ENCODE peak calls at places on chromosomes 2 and 18, in nine cellular contexts. K is K562, O is left ventricle myocardium inferior, Y is prostate gland, M is stomach, C is HCT116, A is transverse colon, T is tibial artery, R is hepatocyte. L is an unnamed sample.

GRCh38 chr2:84676295-84676694 is 160.0 kb downstream of the DNAH6 start:
- DNase-seq in Y (no peak), A (no peak), C (no peak), M (no peak), R (no peak), O (no peak), T (no peak), K (no peak), L (no peak)

GRCh38 chr2:53508667-53509066 is 258.9 kb upstream of the CHAC2 start:
- DNase-seq in T (no peak), M (no peak), C (no peak), Y (no peak), R (no peak), K (peak; percentile 11), A (no peak), O (no peak), L (no peak)

GRCh38 chr2:164275659-164276058 is 345.6 kb downstream of the GRB14 start:
- DNase-seq in M (no peak), T (no peak), C (no peak), A (no peak), R (no peak), O (no peak), Y (no peak), K (no peak), L (no peak)

GRCh38 chr18:10776493-10776892 is 250.7 kb downstream of the NAPG start:
- DNase-seq in Y (no peak), T (no peak), R (no peak), K (no peak), A (no peak), O (peak; percentile 36), C (no peak), M (no peak), L (peak; percentile 11)

GRCh38 chr2:174681983-174682577 is 82.2 kb downstream of the CHRNA1 start:
- DNase-seq in R (peak; percentile 51), K (no peak), C (no peak), M (peak; percentile 35), O (peak; percentile 53), A (peak; percentile 31), Y (no peak), T (peak; percentile 47), L (no peak)

GRCh38 chr2:226579519-226579918 is 220.1 kb downstream of the IRS1 start:
- DNase-seq in M (no peak), K (no peak), A (no peak), O (no peak), T (no peak), R (no peak), C (no peak), Y (no peak), L (no peak)

GRCh38 chr2:72035518-72036172 is 112.0 kb downstream of the CYP26B1 start:
- DNase-seq in A (no peak), T (no peak), O (no peak), C (no peak), K (peak; percentile 27), Y (no peak), R (no peak), M (no peak), L (no peak)

GRCh38 chr2:138086556-138086955 is 122.3 kb downstream of the HNMT start:
- DNase-seq in A (no peak), T (no peak), C (no peak), R (no peak), M (no peak), Y (no peak), O (no peak), K (no peak), L (no peak)

GRCh38 chr2:11097988-11098387 is 57.3 kb upstream of the SLC66A3 start:
- DNase-seq in A (no peak), Y (no peak), C (no peak), M (no peak), O (no peak), R (no peak), K (no peak), T (no peak), L (no peak)

GRCh38 chr2:11101430-11101829 is 53.8 kb upstream of the SLC66A3 start:
- DNase-seq in R (no peak), T (no peak), A (no peak), Y (no peak), C (no peak), O (no peak), K (no peak), M (no peak), L (no peak)

GRCh38 chr2:11100976-11101375 is 54.3 kb upstream of the SLC66A3 start:
- DNase-seq in R (no peak), T (no peak), O (no peak), C (no peak), K (no peak), Y (no peak), A (no peak), M (no peak), L (no peak)

GRCh38 chr2:11100130-11100529 is 55.1 kb upstream of the SLC66A3 start:
- DNase-seq in R (no peak), M (no peak), C (no peak), T (no peak), A (no peak), O (no peak), Y (no peak), K (no peak), L (no peak)

DNA sequence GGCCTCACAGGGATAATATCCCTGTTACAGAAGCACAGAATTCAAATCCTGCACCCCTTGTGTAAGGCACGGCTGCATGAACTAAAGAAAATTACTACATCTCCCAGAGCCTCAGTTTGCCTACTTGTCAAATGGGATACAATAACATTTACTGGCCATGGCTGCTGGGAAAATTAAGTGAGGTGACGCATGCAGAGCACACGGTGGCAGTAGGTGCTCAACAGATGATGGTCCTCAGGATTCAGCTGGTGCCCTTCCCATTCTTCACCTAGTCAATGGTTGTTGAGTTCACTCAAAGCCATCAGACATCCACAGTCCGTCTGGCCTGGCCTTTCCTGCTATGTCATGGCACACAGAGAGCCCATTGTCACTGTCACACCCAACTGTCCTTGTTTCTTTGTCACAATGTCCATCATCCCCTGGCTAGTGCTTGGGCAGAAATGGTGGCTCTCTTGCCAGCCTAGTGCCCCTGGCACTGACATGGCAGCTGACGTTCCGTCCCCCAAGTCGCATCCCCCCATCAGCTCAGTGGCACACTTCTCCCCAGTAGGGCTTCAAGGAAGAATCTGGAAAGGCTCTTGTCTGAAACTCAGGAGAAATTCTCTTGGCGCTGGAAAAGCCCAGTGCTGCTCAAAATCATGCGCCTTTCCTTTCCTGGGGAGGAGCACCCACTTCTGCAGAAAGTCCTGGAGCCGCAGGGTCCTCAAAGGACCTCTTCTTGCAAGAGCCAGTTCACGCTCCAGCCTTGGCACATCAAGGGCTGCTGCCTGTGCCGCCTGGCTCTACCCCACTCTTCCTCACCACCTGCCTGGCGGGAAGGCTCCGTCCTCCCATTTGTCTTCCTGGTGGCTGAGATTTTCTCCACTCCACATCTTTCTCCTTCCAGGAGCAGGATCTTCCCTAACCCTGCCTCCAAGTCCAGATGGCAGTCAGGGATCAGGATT is 55.9 kb upstream of the SLC66A3 start:
- DNase-seq in R (no peak), A (no peak), T (no peak), C (no peak), M (no peak), O (no peak), K (no peak), Y (no peak), L (no peak)
- TF ChIP-seq CTCF in R (no peak), A (no peak), T (no peak), C (no peak), M (no peak), O (no peak), K (peak; percentile 25), Y (no peak), L (no peak)

GRCh38 chr2:39513641-39514094 is 76.6 kb upstream of the MAP4K3 start:
- DNase-seq in M (peak; percentile 50), O (peak; percentile 24), Y (peak; percentile 40), K (peak; percentile 87), T (peak; percentile 72), C (peak; percentile 32), R (peak; percentile 70), A (peak; percentile 58), L (peak; percentile 61)

GRCh38 chr2:39511219-39511785 is 74.2 kb upstream of the MAP4K3 start:
- DNase-seq in M (no peak), R (no peak), A (no peak), Y (peak; percentile 10), K (peak; percentile 61), T (no peak), C (no peak), O (no peak), L (no peak)

GRCh38 chr2:39512434-39512935 is 75.4 kb upstream of the MAP4K3 start:
- DNase-seq in C (no peak), M (no peak), T (no peak), R (no peak), A (peak; percentile 43), K (peak; percentile 42), Y (no peak), O (peak; percentile 30), L (no peak)

GRCh38 chr2:39512941-39513340 is 75.9 kb upstream of the MAP4K3 start:
- DNase-seq in R (no peak), C (no peak), O (no peak), Y (no peak), K (peak; percentile 12), M (no peak), T (no peak), A (no peak), L (no peak)

GRCh38 chr2:39511786-39512433 is 74.8 kb upstream of the MAP4K3 start:
- DNase-seq in C (no peak), T (no peak), K (peak; percentile 75), M (no peak), A (peak; percentile 16), R (no peak), Y (no peak), O (no peak), L (peak; percentile 24)
- H3K4me1 ChIP-seq in C (no peaks in the 10 kb centered on the region), T (no peaks in the 10 kb centered on the region), K (peaks cover 53% of the 10 kb centered on the region), M (peaks cover 69% of the 10 kb centered on the region), A (peaks cover 34% of the 10 kb centered on the region), R (peaks cover 40% of the 10 kb centered on the region), Y (no peaks in the 10 kb centered on the region), O (peaks cover 91% of the 10 kb centered on the region), L (peaks cover 43% of the 10 kb centered on the region)

DNA sequence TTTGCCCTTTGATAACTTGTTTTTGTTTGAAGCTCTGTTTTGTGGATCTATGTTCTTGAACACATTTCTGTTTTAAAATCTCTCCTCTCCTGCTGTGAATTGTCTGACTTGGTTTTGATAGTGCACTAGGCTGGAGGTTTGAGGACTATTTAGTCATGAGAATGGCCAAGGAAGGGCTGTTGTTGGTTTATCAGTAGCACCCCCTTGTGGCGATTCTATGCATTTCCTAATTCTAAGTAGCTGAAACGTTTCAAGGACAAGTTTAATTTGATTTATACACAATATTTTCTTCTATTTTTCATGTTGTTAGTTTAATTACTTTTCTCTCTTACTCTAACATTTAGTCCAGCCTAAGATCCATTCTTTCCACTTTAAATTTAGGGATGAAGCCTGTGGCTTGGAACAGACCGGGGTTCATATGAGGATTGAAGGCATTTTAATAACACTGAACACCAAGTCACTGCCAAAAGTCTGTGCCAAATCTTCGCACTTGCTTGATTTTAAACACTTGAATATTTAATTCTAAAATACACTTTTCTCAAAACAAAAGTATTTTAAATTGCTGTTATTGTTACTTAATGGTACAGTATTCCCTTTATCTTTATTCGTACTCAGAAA is 166.0 kb downstream of the SOCS6 start:
- DNase-seq in M (no peak), Y (peak; percentile 44), T (no peak), R (peak; percentile 82), A (no peak), C (peak; percentile 67), O (no peak), K (peak; percentile 72), L (peak; percentile 45)
- TF ChIP-seq CTCF in M (no peak), Y (peak; percentile 15), T (peak; percentile 60), R (peak; percentile 80), A (peak; percentile 76), C (peak; percentile 73), O (peak; percentile 83), K (peak; percentile 41), L (peak; percentile 57)

DNA sequence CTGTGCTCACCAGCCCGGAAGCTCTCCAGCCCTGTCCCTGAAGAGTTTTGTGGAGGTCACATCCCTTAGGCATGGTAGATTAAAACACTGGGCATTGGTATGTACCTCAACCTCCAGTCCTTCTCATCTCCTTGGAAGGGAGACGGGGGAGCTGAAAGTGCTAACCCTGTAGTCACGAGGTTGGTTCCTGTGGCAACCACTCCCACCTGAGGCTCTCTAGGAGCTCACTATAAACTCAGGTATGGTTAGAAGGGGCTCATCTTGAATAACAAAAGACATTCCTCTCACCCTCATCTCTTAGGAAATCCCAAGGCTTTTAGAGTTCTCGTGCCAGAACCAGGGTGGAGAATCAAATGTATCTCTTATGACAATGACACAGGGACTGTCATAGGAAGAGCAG is 43.0 kb upstream of the MGAT4A start:
- DNase-seq in M (no peak), A (no peak), T (no peak), K (no peak), Y (no peak), O (no peak), C (no peak), R (no peak), L (no peak)
- H3K4me1 ChIP-seq in M (peaks cover 34% of the 10 kb centered on the region), A (no peaks in the 10 kb centered on the region), T (no peaks in the 10 kb centered on the region), K (no peaks in the 10 kb centered on the region), Y (peaks cover 11% of the 10 kb centered on the region), O (peaks cover 17% of the 10 kb centered on the region), C (no peaks in the 10 kb centered on the region), R (no peaks in the 10 kb centered on the region), L (peaks cover 9% of the 10 kb centered on the region)